ENCODE peak calls at places on chromosomes 12 and 14, in ten cellular contexts. One of them, this sample, is unnamed.

GRCh38 chr14:65720743-65721142 is 308.2 kb downstream of the FUT8 start:
- DNase-seq in AG10803: no peak
- DNase-seq in hepatocyte: no peak
- DNase-seq in NB4: no peak
- DNase-seq in brain microvascular endothelial cell: no peak
- DNase-seq in lower leg skin: no peak
- DNase-seq in pancreas: no peak
- DNase-seq in GM20000: no peak
- DNase-seq in heart right ventricle: no peak
- DNase-seq in stomach: no peak
- DNase-seq in this sample: no peak

GRCh38 chr12:82605115-82605514 is 81.6 kb upstream of the TMTC2 start:
- DNase-seq in GM20000: no peak
- DNase-seq in heart right ventricle: no peak
- DNase-seq in pancreas: no peak
- DNase-seq in stomach: no peak
- DNase-seq in brain microvascular endothelial cell: no peak
- DNase-seq in NB4: no peak
- DNase-seq in hepatocyte: no peak
- DNase-seq in AG10803: no peak
- DNase-seq in lower leg skin: no peak
- DNase-seq in this sample: no peak

GRCh38 chr14:99133563-99134332 is 138.2 kb downstream of the BCL11B start:
- DNase-seq in stomach: peak
- DNase-seq in brain microvascular endothelial cell: no peak
- DNase-seq in lower leg skin: no peak
- DNase-seq in heart right ventricle: no peak
- DNase-seq in NB4: no peak
- DNase-seq in GM20000: no peak
- DNase-seq in AG10803: no peak
- DNase-seq in pancreas: no peak
- DNase-seq in hepatocyte: peak
- DNase-seq in this sample: no peak

GRCh38 chr14:103889313-103890051 is 38.8 kb upstream of the TDRD9 start:
- DNase-seq in pancreas: no peak
- DNase-seq in heart right ventricle: no peak
- DNase-seq in stomach: peak
- DNase-seq in lower leg skin: no peak
- DNase-seq in NB4: no peak
- DNase-seq in brain microvascular endothelial cell: peak
- DNase-seq in GM20000: no peak
- DNase-seq in hepatocyte: no peak
- DNase-seq in AG10803: peak
- DNase-seq in this sample: no peak

GRCh38 chr14:104435147-104436046 is 144.2 kb upstream of the C14orf180 start:
- DNase-seq in pancreas: no peak
- DNase-seq in stomach: no peak
- DNase-seq in AG10803: no peak
- DNase-seq in heart right ventricle: no peak
- DNase-seq in hepatocyte: no peak
- DNase-seq in GM20000: no peak
- DNase-seq in brain microvascular endothelial cell: no peak
- DNase-seq in NB4: no peak
- DNase-seq in lower leg skin: no peak
- DNase-seq in this sample: peak

GRCh38 chr14:54981698-54982097 is 45.2 kb downstream of the WDHD1 start:
- DNase-seq in NB4: no peak
- DNase-seq in AG10803: peak
- DNase-seq in heart right ventricle: no peak
- DNase-seq in pancreas: no peak
- DNase-seq in hepatocyte: no peak
- DNase-seq in GM20000: no peak
- DNase-seq in lower leg skin: no peak
- DNase-seq in stomach: no peak
- DNase-seq in brain microvascular endothelial cell: no peak
- DNase-seq in this sample: no peak

GRCh38 chr14:68444449-68445168 is 348.3 kb downstream of the ZFP36L1 start:
- DNase-seq in lower leg skin: no peak
- DNase-seq in heart right ventricle: peak
- DNase-seq in brain microvascular endothelial cell: no peak
- DNase-seq in stomach: peak
- DNase-seq in GM20000: no peak
- DNase-seq in pancreas: no peak
- DNase-seq in AG10803: peak
- DNase-seq in NB4: no peak
- DNase-seq in hepatocyte: no peak
- DNase-seq in this sample: no peak

GRCh38 chr12:120381752-120382419 is 12.9 kb upstream of the MSI1 start:
- DNase-seq in AG10803: no peak
- DNase-seq in NB4: no peak
- DNase-seq in GM20000: no peak
- DNase-seq in pancreas: no peak
- DNase-seq in brain microvascular endothelial cell: peak
- DNase-seq in hepatocyte: peak
- DNase-seq in lower leg skin: no peak
- DNase-seq in heart right ventricle: peak
- DNase-seq in stomach: no peak
- DNase-seq in this sample: no peak

GRCh38 chr14:67837011-67837624 is 17.5 kb downstream of the RAD51B start:
- DNase-seq in pancreas: no peak
- DNase-seq in GM20000: peak
- DNase-seq in AG10803: peak
- DNase-seq in stomach: peak
- DNase-seq in lower leg skin: no peak
- DNase-seq in hepatocyte: peak
- DNase-seq in NB4: peak
- DNase-seq in brain microvascular endothelial cell: peak
- DNase-seq in heart right ventricle: peak
- DNase-seq in this sample: no peak

GRCh38 chr14:101187017-101187815 is 283.7 kb upstream of the RTL1 start:
- DNase-seq in stomach: peak
- DNase-seq in GM20000: no peak
- DNase-seq in lower leg skin: no peak
- DNase-seq in pancreas: no peak
- DNase-seq in NB4: no peak
- DNase-seq in AG10803: no peak
- DNase-seq in hepatocyte: no peak
- DNase-seq in brain microvascular endothelial cell: no peak
- DNase-seq in heart right ventricle: no peak
- DNase-seq in this sample: no peak

GRCh38 chr14:56334458-56334857 is 216.2 kb downstream of the PELI2 start:
- DNase-seq in GM20000: no peak
- DNase-seq in hepatocyte: no peak
- DNase-seq in pancreas: no peak
- DNase-seq in stomach: no peak
- DNase-seq in brain microvascular endothelial cell: no peak
- DNase-seq in NB4: no peak
- DNase-seq in lower leg skin: no peak
- DNase-seq in AG10803: no peak
- DNase-seq in heart right ventricle: no peak
- DNase-seq in this sample: no peak

GRCh38 chr12:109761631-109761950 is 48.0 kb downstream of the FAM222A start:
- DNase-seq in NB4: no peak
- DNase-seq in pancreas: peak
- DNase-seq in brain microvascular endothelial cell: no peak
- DNase-seq in heart right ventricle: no peak
- DNase-seq in lower leg skin: no peak
- DNase-seq in AG10803: no peak
- DNase-seq in stomach: peak
- DNase-seq in GM20000: no peak
- DNase-seq in hepatocyte: no peak
- DNase-seq in this sample: peak

GRCh38 chr14:81137316-81137715 is 83.4 kb downstream of the GTF2A1 start:
- DNase-seq in heart right ventricle: no peak
- DNase-seq in stomach: no peak
- DNase-seq in hepatocyte: no peak
- DNase-seq in pancreas: no peak
- DNase-seq in AG10803: peak
- DNase-seq in lower leg skin: no peak
- DNase-seq in GM20000: no peak
- DNase-seq in brain microvascular endothelial cell: peak
- DNase-seq in NB4: no peak
- DNase-seq in this sample: no peak

GRCh38 chr14:56949828-56950227 is 139.5 kb upstream of the OTX2 start:
- DNase-seq in heart right ventricle: no peak
- DNase-seq in stomach: no peak
- DNase-seq in lower leg skin: no peak
- DNase-seq in AG10803: no peak
- DNase-seq in hepatocyte: no peak
- DNase-seq in NB4: no peak
- DNase-seq in brain microvascular endothelial cell: no peak
- DNase-seq in GM20000: no peak
- DNase-seq in pancreas: no peak
- DNase-seq in this sample: no peak

GRCh38 chr12:107580750-107581529 is 104.7 kb upstream of the PWP1 start:
- DNase-seq in stomach: no peak
- DNase-seq in brain microvascular endothelial cell: no peak
- DNase-seq in NB4: no peak
- DNase-seq in lower leg skin: no peak
- DNase-seq in GM20000: no peak
- DNase-seq in heart right ventricle: no peak
- DNase-seq in pancreas: peak
- DNase-seq in hepatocyte: peak
- DNase-seq in AG10803: no peak
- DNase-seq in this sample: no peak

GRCh38 chr14:30211326-30211725 is 283.7 kb upstream of the PRKD1 start:
- DNase-seq in pancreas: no peak
- DNase-seq in GM20000: no peak
- DNase-seq in NB4: no peak
- DNase-seq in AG10803: peak
- DNase-seq in heart right ventricle: no peak
- DNase-seq in hepatocyte: no peak
- DNase-seq in lower leg skin: no peak
- DNase-seq in brain microvascular endothelial cell: no peak
- DNase-seq in stomach: no peak
- DNase-seq in this sample: no peak

GRCh38 chr14:102390486-102390885 is 27.7 kb downstream of the TECPR2 start:
- DNase-seq in lower leg skin: no peak
- DNase-seq in pancreas: no peak
- DNase-seq in NB4: peak
- DNase-seq in heart right ventricle: no peak
- DNase-seq in GM20000: no peak
- DNase-seq in hepatocyte: no peak
- DNase-seq in brain microvascular endothelial cell: peak
- DNase-seq in stomach: no peak
- DNase-seq in AG10803: no peak
- DNase-seq in this sample: no peak

GRCh38 chr12:7145671-7146070 is 15.5 kb downstream of the CLSTN3 start:
- DNase-seq in heart right ventricle: no peak
- DNase-seq in hepatocyte: no peak
- DNase-seq in stomach: no peak
- DNase-seq in brain microvascular endothelial cell: no peak
- DNase-seq in GM20000: no peak
- DNase-seq in lower leg skin: no peak
- DNase-seq in AG10803: no peak
- DNase-seq in NB4: no peak
- DNase-seq in pancreas: no peak
- DNase-seq in this sample: no peak

GRCh38 chr14:34582117-34582680 is 42.7 kb upstream of the EAPP start:
- DNase-seq in pancreas: peak
- DNase-seq in hepatocyte: no peak
- DNase-seq in brain microvascular endothelial cell: no peak
- DNase-seq in heart right ventricle: no peak
- DNase-seq in stomach: peak
- DNase-seq in AG10803: no peak
- DNase-seq in NB4: no peak
- DNase-seq in GM20000: no peak
- DNase-seq in lower leg skin: no peak
- DNase-seq in this sample: no peak

GRCh38 chr12:70876952-70877351 is 43.6 kb downstream of the PTPRR start:
- DNase-seq in stomach: no peak
- DNase-seq in hepatocyte: peak
- DNase-seq in GM20000: no peak
- DNase-seq in brain microvascular endothelial cell: peak
- DNase-seq in NB4: no peak
- DNase-seq in heart right ventricle: no peak
- DNase-seq in AG10803: peak
- DNase-seq in lower leg skin: no peak
- DNase-seq in pancreas: no peak
- DNase-seq in this sample: no peak

GRCh38 chr14:102278631-102278935 is 26.4 kb downstream of the MOK start:
- DNase-seq in brain microvascular endothelial cell: no peak
- DNase-seq in NB4: no peak
- DNase-seq in stomach: no peak
- DNase-seq in hepatocyte: no peak
- DNase-seq in AG10803: no peak
- DNase-seq in lower leg skin: no peak
- DNase-seq in pancreas: no peak
- DNase-seq in heart right ventricle: no peak
- DNase-seq in GM20000: no peak
- DNase-seq in this sample: no peak

GRCh38 chr12:124369055-124369900 is 74.4 kb downstream of the RFLNA start:
- DNase-seq in brain microvascular endothelial cell: peak
- DNase-seq in GM20000: no peak
- DNase-seq in pancreas: peak
- DNase-seq in NB4: no peak
- DNase-seq in stomach: peak
- DNase-seq in hepatocyte: peak
- DNase-seq in AG10803: peak
- DNase-seq in lower leg skin: peak
- DNase-seq in heart right ventricle: peak
- DNase-seq in this sample: no peak
- TF ChIP-seq CTCF in brain microvascular endothelial cell: peak
- TF ChIP-seq CTCF in GM20000: no peak
- TF ChIP-seq CTCF in pancreas: no peak
- TF ChIP-seq CTCF in NB4: no peak
- TF ChIP-seq CTCF in stomach: peak
- TF ChIP-seq CTCF in hepatocyte: no peak
- TF ChIP-seq CTCF in AG10803: peak
- TF ChIP-seq CTCF in lower leg skin: no peak
- TF ChIP-seq CTCF in heart right ventricle: peak
- TF ChIP-seq CTCF in this sample: no peak

GRCh38 chr14:94523265-94523664 is 14.0 kb upstream of the SERPINA12 start:
- DNase-seq in hepatocyte: no peak
- DNase-seq in AG10803: no peak
- DNase-seq in GM20000: no peak
- DNase-seq in brain microvascular endothelial cell: no peak
- DNase-seq in heart right ventricle: no peak
- DNase-seq in NB4: no peak
- DNase-seq in lower leg skin: no peak
- DNase-seq in pancreas: no peak
- DNase-seq in stomach: no peak
- DNase-seq in this sample: no peak
- TF ChIP-seq CTCF in hepatocyte: no peak
- TF ChIP-seq CTCF in AG10803: no peak
- TF ChIP-seq CTCF in GM20000: no peak
- TF ChIP-seq CTCF in brain microvascular endothelial cell: no peak
- TF ChIP-seq CTCF in heart right ventricle: no peak
- TF ChIP-seq CTCF in NB4: no peak
- TF ChIP-seq CTCF in lower leg skin: no peak
- TF ChIP-seq CTCF in pancreas: no peak
- TF ChIP-seq CTCF in stomach: no peak
- TF ChIP-seq CTCF in this sample: no peak

GRCh38 chr14:37251778-37252177 is 54.0 kb downstream of the MIPOL1 start:
- DNase-seq in hepatocyte: no peak
- DNase-seq in NB4: no peak
- DNase-seq in stomach: no peak
- DNase-seq in AG10803: no peak
- DNase-seq in heart right ventricle: no peak
- DNase-seq in lower leg skin: no peak
- DNase-seq in GM20000: no peak
- DNase-seq in pancreas: no peak
- DNase-seq in brain microvascular endothelial cell: no peak
- DNase-seq in this sample: no peak
- TF ChIP-seq CTCF in hepatocyte: peak
- TF ChIP-seq CTCF in NB4: no peak
- TF ChIP-seq CTCF in stomach: no peak
- TF ChIP-seq CTCF in AG10803: no peak
- TF ChIP-seq CTCF in heart right ventricle: no peak
- TF ChIP-seq CTCF in lower leg skin: no peak
- TF ChIP-seq CTCF in GM20000: no peak
- TF ChIP-seq CTCF in pancreas: no peak
- TF ChIP-seq CTCF in brain microvascular endothelial cell: no peak
- TF ChIP-seq CTCF in this sample: peak

GRCh38 chr14:61064210-61064609 is 83.2 kb downstream of the SLC38A6 start:
- DNase-seq in hepatocyte: no peak
- DNase-seq in heart right ventricle: no peak
- DNase-seq in brain microvascular endothelial cell: no peak
- DNase-seq in AG10803: no peak
- DNase-seq in NB4: peak
- DNase-seq in stomach: no peak
- DNase-seq in pancreas: no peak
- DNase-seq in lower leg skin: no peak
- DNase-seq in GM20000: no peak
- DNase-seq in this sample: no peak
- TF ChIP-seq CTCF in hepatocyte: no peak
- TF ChIP-seq CTCF in heart right ventricle: no peak
- TF ChIP-seq CTCF in brain microvascular endothelial cell: no peak
- TF ChIP-seq CTCF in AG10803: no peak
- TF ChIP-seq CTCF in NB4: no peak
- TF ChIP-seq CTCF in stomach: no peak
- TF ChIP-seq CTCF in pancreas: no peak
- TF ChIP-seq CTCF in lower leg skin: no peak
- TF ChIP-seq CTCF in GM20000: no peak
- TF ChIP-seq CTCF in this sample: no peak

This sample was measured in type B pancreatic cell.